ENCODE peak calls at places on chromosomes 11 and 22, in seven cellular contexts. U, O, R, I, F, Z and C are unnamed samples.

GRCh38 chr22:48310740-48311139 is 1516.9 kb downstream of the BRD1 start:
- DNase-seq in U (no peak), O (no peak), R (no peak), I (no peak), F (no peak), Z (no peak), C (no peak)

GRCh38 chr11:2439820-2440219 is 4.5 kb downstream of the TRPM5 start:
- DNase-seq in U (no peak), O (no peak), R (no peak), I (no peak), F (no peak), Z (no peak), C (no peak)

GRCh38 chr22:44595841-44596341 is 97.9 kb upstream of the RTL6 start:
- DNase-seq in U (no peak), O (no peak), R (peak; percentile 19), I (no peak), F (no peak), Z (peak; percentile 61), C (no peak)

GRCh38 chr11:70828498-70829159 is 423.7 kb downstream of the SHANK2 start:
- DNase-seq in U (peak; percentile 89), O (no peak), R (no peak), I (no peak), F (no peak), Z (no peak), C (no peak)

GRCh38 chr11:74463216-74463615 is 4.1 kb downstream of the KCNE3 start:
- DNase-seq in U (no peak), O (no peak), R (no peak), I (no peak), F (no peak), Z (no peak), C (no peak)

GRCh38 chr11:34811858-34812257 is 104.3 kb downstream of the APIP start:
- DNase-seq in U (no peak), O (no peak), R (no peak), I (no peak), F (no peak), Z (no peak), C (no peak)

GRCh38 chr11:71248251-71248570 is 4.2 kb downstream of the SHANK2 start:
- DNase-seq in U (peak; percentile 35), O (no peak), R (no peak), I (no peak), F (no peak), Z (no peak), C (no peak)

GRCh38 chr22:17418890-17419324 is 49.6 kb downstream of the CECR2 start:
- DNase-seq in U (no peak), O (no peak), R (no peak), I (no peak), F (no peak), Z (no peak), C (no peak)

GRCh38 chr22:24247564-24248344 is 2.9 kb upstream of the GGT5 start:
- DNase-seq in U (peak; percentile 98), O (no peak), R (peak; percentile 39), I (no peak), F (peak; percentile 68), Z (peak; percentile 43), C (peak; percentile 80)

GRCh38 chr11:117289795-117290194 is 1.4 kb upstream of the BACE1-AS start:
- DNase-seq in U (no peak), O (no peak), R (no peak), I (no peak), F (no peak), Z (no peak), C (no peak)

GRCh38 chr11:134560566-134561347 is 148.7 kb upstream of the B3GAT1 start:
- DNase-seq in U (peak; percentile 29), O (no peak), R (no peak), I (no peak), F (no peak), Z (no peak), C (no peak)

GRCh38 chr11:95445746-95446333 is 214.8 kb upstream of the SESN3 start:
- DNase-seq in U (no peak), O (no peak), R (no peak), I (no peak), F (no peak), Z (no peak), C (no peak)

GRCh38 chr11:120546312-120547205 is 35.0 kb downstream of the GRIK4 start:
- DNase-seq in U (no peak), O (no peak), R (no peak), I (no peak), F (no peak), Z (no peak), C (no peak)